ENCODE peak calls at places on chromosomes 6 and 20, in eight cellular contexts. E, G, S, P, M, K, T and J are unnamed samples.

GRCh38 chr20:52624270-52624669 is 347.9 kb upstream of the TSHZ2 start:
- DNase-seq in K (no peak), M (no peak), G (no peak), T (no peak), E (no peak), S (no peak), P (no peak), J (no peak)

GRCh38 chr6:106761160-106761559 is 131.8 kb downstream of the QRSL1 start:
- DNase-seq in S (no peak), M (no peak), K (no peak), T (no peak), G (no peak), E (no peak), P (no peak), J (no peak)

GRCh38 chr20:45358282-45359068 is 4.5 kb upstream of the SYS1 start:
- DNase-seq in P (no peak), S (no peak), E (no peak), K (no peak), G (no peak), M (no peak), T (peak), J (no peak)

GRCh38 chr6:41743406-41744235 is 3.6 kb downstream of the PGC start:
- DNase-seq in P (no peak), E (no peak), K (no peak), S (no peak), T (no peak), G (no peak), M (no peak), J (no peak)

GRCh38 chr6:13116155-13116554 is 212.2 kb downstream of the TBC1D7 start:
- DNase-seq in S (peak), K (no peak), P (no peak), T (no peak), M (no peak), G (no peak), E (no peak), J (no peak)

GRCh38 chr6:114058435-114058834 is 87.5 kb upstream of the HDAC2 start:
- DNase-seq in P (no peak), G (no peak), T (no peak), E (no peak), S (no peak), K (no peak), M (no peak), J (no peak)

GRCh38 chr20:59821788-59822187 is 111.6 kb downstream of the SYCP2 start:
- DNase-seq in G (no peak), P (no peak), T (no peak), E (no peak), M (no peak), K (no peak), S (no peak), J (no peak)

GRCh38 chr6:44730771-44731391 is 343.4 kb downstream of the CDC5L start:
- DNase-seq in S (no peak), P (no peak), M (no peak), K (no peak), E (peak), T (no peak), G (no peak), J (no peak)

GRCh38 chr6:14799928-14800327 is 445.9 kb upstream of the JARID2 start:
- DNase-seq in P (peak), T (peak), G (peak), M (peak), E (peak), S (peak), K (peak), J (no peak)

GRCh38 chr20:14820771-14821170 is 483.4 kb upstream of the FLRT3 start:
- DNase-seq in E (no peak), M (no peak), S (no peak), T (no peak), G (peak), K (no peak), P (no peak), J (no peak)

GRCh38 chr6:53029262-53029661 is 34.2 kb upstream of the GSTA4 start:
- DNase-seq in E (no peak), G (no peak), S (no peak), K (no peak), M (no peak), P (no peak), T (no peak), J (no peak)

GRCh38 chr20:4026093-4026601 is 10.8 kb upstream of the RNF24 start:
- DNase-seq in E (peak), G (no peak), S (no peak), T (no peak), K (no peak), P (no peak), M (no peak), J (no peak)

GRCh38 chr20:12798286-12798685 is 210.5 kb upstream of the SPTLC3 start:
- DNase-seq in K (no peak), M (no peak), P (no peak), G (no peak), T (no peak), E (no peak), S (no peak), J (no peak)

GRCh38 chr6:52454556-52454955 is 34.4 kb downstream of the EFHC1 start:
- DNase-seq in S (no peak), E (no peak), M (no peak), G (no peak), P (no peak), K (peak), T (no peak), J (no peak)

GRCh38 chr20:19096847-19097246 is 115.6 kb upstream of the SLC24A3 start:
- DNase-seq in G (peak), K (no peak), T (no peak), M (no peak), E (no peak), S (no peak), P (no peak), J (no peak)

GRCh38 chr6:46098678-46099077 is 31.1 kb upstream of the ENPP4 start:
- DNase-seq in E (no peak), P (no peak), G (no peak), M (no peak), T (peak), K (no peak), S (no peak), J (no peak)

GRCh38 chr6:38638941-38639497 is 710 bp downstream of the BTBD9 start:
- DNase-seq in P (peak), E (no peak), K (peak), G (peak), M (peak), S (peak), T (no peak), J (peak)

GRCh38 chr6:119557239-119557638 is 207.7 kb upstream of the MAN1A1 start:
- DNase-seq in T (no peak), S (no peak), P (no peak), M (no peak), G (no peak), E (no peak), K (no peak), J (no peak)

GRCh38 chr6:135148889-135149288 is 32.2 kb upstream of the MYB start:
- DNase-seq in G (no peak), P (no peak), M (no peak), S (no peak), T (no peak), E (no peak), K (no peak), J (no peak)

GRCh38 chr6:34390531-34391013 is 1.9 kb downstream of the NUDT3 start:
- DNase-seq in K (no peak), M (no peak), P (no peak), E (no peak), T (no peak), S (no peak), G (no peak), J (no peak)

GRCh38 chr6:145276746-145277145 is 458.6 kb downstream of the EPM2A start:
- DNase-seq in E (no peak), S (no peak), M (no peak), G (no peak), P (no peak), T (no peak), K (no peak), J (no peak)

GRCh38 chr6:117613920-117614535 is 11.7 kb upstream of the GOPC start:
- DNase-seq in K (peak), E (no peak), G (no peak), T (no peak), M (no peak), P (no peak), S (no peak), J (no peak)
- H3K4me3 ChIP-seq in K (no peak), E (no peak), G (no peak), T (no peak), M (no peak), P (no peak), S (no peak), J (no peak)

GRCh38 chr20:1225263-1225728 is 548 bp upstream of the RAD21L1 start:
- DNase-seq in G (no peak), T (no peak), K (peak), P (no peak), E (no peak), S (no peak), M (no peak), J (no peak)
- H3K27ac ChIP-seq in G (peak), T (peak), K (no peak), P (no peak), E (no peak), S (no peak), M (no peak), J (no peak)

GRCh38 chr6:30912746-30913520 is 1.1 kb upstream of the VARS2 start:
- DNase-seq in E (no peak), S (no peak), P (no peak), K (no peak), G (no peak), M (no peak), T (no peak), J (no peak)
- H3K4me3 ChIP-seq in E (no peak), S (peak), P (peak), K (no peak), G (no peak), M (peak), T (no peak), J (no peak)

GRCh38 chr20:47773381-47773786 is 11.9 kb downstream of the SULF2 start:
- DNase-seq in E (no peak), M (no peak), S (no peak), P (no peak), G (no peak), T (peak), K (no peak), J (no peak)

GRCh38 chr20:47770931-47771330 is 14.3 kb downstream of the SULF2 start:
- DNase-seq in K (no peak), S (no peak), P (no peak), T (peak), M (no peak), G (no peak), E (no peak), J (no peak)

GRCh38 chr20:47765715-47766594 is 19.3 kb downstream of the SULF2 start:
- DNase-seq in P (no peak), K (no peak), G (peak), S (no peak), M (no peak), T (no peak), E (no peak), J (no peak)

GRCh38 chr20:47764154-47764734 is 21.0 kb downstream of the SULF2 start:
- DNase-seq in S (peak), P (no peak), K (no peak), M (no peak), T (no peak), G (peak), E (no peak), J (no peak)

DNA sequence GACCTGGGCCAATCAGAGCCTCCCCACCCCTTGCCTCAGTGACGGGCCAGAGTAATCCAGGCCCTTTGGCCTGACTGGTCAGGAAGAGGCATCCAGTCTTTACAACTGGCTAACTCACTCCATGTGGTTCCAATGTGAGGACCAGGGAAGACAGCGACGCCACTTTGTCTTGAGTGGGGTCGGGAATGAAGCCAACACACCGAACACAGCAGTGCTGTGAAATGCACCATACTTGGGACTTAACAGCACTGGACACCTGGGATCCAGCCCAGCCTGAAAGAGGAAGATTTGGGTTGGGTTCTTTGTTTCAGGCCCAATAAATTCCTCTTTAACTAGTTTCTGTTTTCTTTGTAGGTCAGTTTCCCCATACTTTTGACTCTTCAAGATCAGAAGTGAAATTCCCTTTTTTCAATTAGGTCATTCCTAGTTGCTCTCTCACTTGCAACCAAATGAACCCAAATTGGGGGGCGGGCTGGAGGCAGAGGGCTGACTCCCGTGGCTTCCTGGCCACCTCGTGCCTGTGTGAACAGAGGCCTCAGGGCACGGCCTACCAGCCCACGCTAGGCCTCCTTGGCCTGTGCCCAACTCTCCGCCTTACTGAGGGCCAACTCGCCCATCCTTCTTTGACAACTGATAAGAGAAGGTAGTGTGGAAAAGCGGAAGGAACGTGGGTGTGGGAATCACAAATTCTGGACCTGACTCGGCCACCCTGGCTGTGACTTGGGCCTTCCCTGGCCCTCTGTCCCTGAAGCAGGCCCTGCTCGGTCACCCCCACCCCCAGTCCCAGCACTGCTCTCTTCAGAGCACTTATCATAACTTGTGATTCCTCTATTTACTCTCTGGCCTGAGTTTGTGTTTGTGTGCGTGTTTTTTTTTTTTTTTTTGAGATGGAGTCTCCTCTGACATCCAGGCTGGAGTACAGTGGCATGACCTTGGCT is 17.0 kb downstream of the SULF2 start:
- DNase-seq in S (no peak), K (no peak), E (no peak), M (no peak), T (peak), G (no peak), P (no peak), J (no peak)
- H3K27ac ChIP-seq in S (no peak), K (no peak), E (no peak), M (no peak), T (peak), G (no peak), P (no peak), J (no peak)

DNA sequence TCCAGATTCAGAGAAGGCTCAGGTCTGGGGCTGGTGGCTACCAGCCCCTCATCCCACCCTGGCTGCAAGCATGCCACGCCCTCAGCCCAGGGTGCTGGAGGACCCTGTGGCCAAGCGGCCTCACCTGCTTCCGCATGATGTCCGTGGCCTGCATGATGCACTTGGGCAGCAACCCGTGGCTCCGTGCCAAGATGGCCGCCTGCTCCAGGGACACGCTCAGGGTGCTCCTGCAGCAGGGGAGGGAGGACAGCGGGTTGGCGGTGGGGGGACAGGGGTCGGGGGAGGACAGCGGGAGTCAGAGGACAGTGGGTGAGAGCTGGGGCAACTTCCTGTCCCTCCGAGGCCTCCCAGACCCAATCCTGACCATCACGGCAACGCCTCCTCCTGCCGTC is 200.1 kb downstream of the PREX1 start:
- DNase-seq in P (no peak), S (no peak), M (no peak), T (peak), G (no peak), K (no peak), E (no peak), J (no peak)
- H3K4me3 ChIP-seq in P (no peak), S (no peak), M (no peak), T (no peak), G (no peak), K (no peak), E (no peak), J (no peak)

GRCh38 chr6:133991096-133991593 is 38.1 kb downstream of the TBPL1 start:
- DNase-seq in K (peak), T (no peak), G (peak), M (no peak), E (peak), P (no peak), S (no peak), J (no peak)
- H3K27ac ChIP-seq in K (peak), T (no peak), G (peak), M (no peak), E (peak), P (no peak), S (no peak), J (no peak)